ENCODE peak calls at places on chromosomes 2 and 18, in seven cellular contexts. D, S, Z, E, R, O and P are unnamed samples.

GRCh38 chr2:204486855-204487254 is 58.4 kb upstream of the PARD3B start:
- DNase-seq in D (no peak), S (no peak), Z (no peak), E (no peak), R (no peak), O (peak; percentile 44), P (no peak)

GRCh38 chr2:46177461-46178089 is 119.6 kb upstream of the EPAS1 start:
- DNase-seq in D (no peak), S (no peak), Z (no peak), E (no peak), R (no peak), O (no peak), P (no peak)

GRCh38 chr2:144152817-144153271 is 367.1 kb downstream of the ZEB2 start:
- DNase-seq in D (no peak), S (peak; percentile 82), Z (no peak), E (no peak), R (no peak), O (peak; percentile 41), P (no peak)

GRCh38 chr2:216721141-216721540 is 25.8 kb upstream of the IGFBP5 start:
- DNase-seq in D (no peak), S (no peak), Z (no peak), E (no peak), R (no peak), O (no peak), P (no peak)

GRCh38 chr18:69216390-69216789 is 184.3 kb upstream of the DOK6 start:
- DNase-seq in D (no peak), S (no peak), Z (no peak), E (no peak), R (peak; percentile 14), O (no peak), P (no peak)

GRCh38 chr18:59988098-59988706 is 88.4 kb downstream of the PMAIP1 start:
- DNase-seq in D (peak; percentile 21), S (peak; percentile 35), Z (peak; percentile 47), E (peak; percentile 50), R (peak; percentile 28), O (peak; percentile 79), P (no peak)

GRCh38 chr2:151159109-151159690 is 102.5 kb downstream of the RBM43 start:
- DNase-seq in D (no peak), S (no peak), Z (no peak), E (no peak), R (peak; percentile 4), O (no peak), P (no peak)

GRCh38 chr18:9704233-9705118 is 3.6 kb upstream of the RAB31 start:
- DNase-seq in D (no peak), S (no peak), Z (no peak), E (no peak), R (no peak), O (no peak), P (no peak)

GRCh38 chr18:62523255-62523588 is 397 bp downstream of the ZCCHC2 start:
- DNase-seq in D (no peak), S (no peak), Z (no peak), E (no peak), R (no peak), O (no peak), P (no peak)

GRCh38 chr2:147396890-147397289 is 447.9 kb upstream of the ACVR2A start:
- DNase-seq in D (no peak), S (no peak), Z (no peak), E (no peak), R (no peak), O (no peak), P (no peak)

GRCh38 chr2:238053195-238053776 is 7.5 kb upstream of the SCLY start:
- DNase-seq in D (no peak), S (no peak), Z (no peak), E (no peak), R (no peak), O (no peak), P (no peak)

GRCh38 chr2:25903216-25903776 is 25.0 kb upstream of the ASXL2 start:
- DNase-seq in D (no peak), S (no peak), Z (no peak), E (no peak), R (no peak), O (no peak), P (no peak)

GRCh38 chr18:48741866-48742265 is 203.0 kb downstream of the CTIF start:
- DNase-seq in D (no peak), S (no peak), Z (no peak), E (no peak), R (no peak), O (no peak), P (no peak)

GRCh38 chr2:203811491-203812221 is 55.9 kb upstream of the CTLA4 start:
- DNase-seq in D (peak; percentile 80), S (peak; percentile 6), Z (no peak), E (no peak), R (no peak), O (peak; percentile 87), P (peak; percentile 77)

GRCh38 chr2:10245021-10245420 is 57.7 kb upstream of the HPCAL1 start:
- DNase-seq in D (no peak), S (no peak), Z (no peak), E (peak; percentile 5), R (no peak), O (no peak), P (peak; percentile 26)

GRCh38 chr2:119393971-119394748 is 27.4 kb downstream of the DBI start:
- DNase-seq in D (no peak), S (no peak), Z (no peak), E (no peak), R (no peak), O (no peak), P (no peak)

GRCh38 chr2:218811382-218811781 is 20.2 kb downstream of the PRKAG3 start:
- DNase-seq in D (no peak), S (no peak), Z (no peak), E (no peak), R (no peak), O (peak; percentile 40), P (no peak)